ENCODE peak calls at places on chromosome 3, in nine cellular contexts. One of them, this sample, is unnamed.

GRCh38 chr3:31979006-31979697 is 1.9 kb downstream of the OSBPL10 start:
- DNase-seq in heart left ventricle: no peak
- DNase-seq in tibial nerve: no peak
- DNase-seq in GM12878: peak
- DNase-seq in ovary: no peak
- DNase-seq in spleen: no peak
- DNase-seq in body of pancreas: no peak
- DNase-seq in right lobe of liver: no peak
- DNase-seq in esophagus squamous epithelium: no peak
- DNase-seq in this sample: no peak

GRCh38 chr3:43794776-43795175 is 104.0 kb downstream of the ABHD5 start:
- DNase-seq in tibial nerve: no peak
- DNase-seq in right lobe of liver: no peak
- DNase-seq in ovary: no peak
- DNase-seq in esophagus squamous epithelium: no peak
- DNase-seq in heart left ventricle: no peak
- DNase-seq in spleen: no peak
- DNase-seq in body of pancreas: no peak
- DNase-seq in GM12878: no peak
- DNase-seq in this sample: no peak

GRCh38 chr3:132222868-132223538 is 94.2 kb upstream of the ACP3 start:
- DNase-seq in esophagus squamous epithelium: no peak
- DNase-seq in tibial nerve: no peak
- DNase-seq in heart left ventricle: no peak
- DNase-seq in right lobe of liver: no peak
- DNase-seq in spleen: no peak
- DNase-seq in GM12878: no peak
- DNase-seq in ovary: no peak
- DNase-seq in body of pancreas: no peak
- DNase-seq in this sample: no peak

GRCh38 chr3:192494176-192494575 is 233.2 kb downstream of the FGF12 start:
- DNase-seq in tibial nerve: no peak
- DNase-seq in ovary: no peak
- DNase-seq in heart left ventricle: no peak
- DNase-seq in esophagus squamous epithelium: no peak
- DNase-seq in right lobe of liver: no peak
- DNase-seq in spleen: no peak
- DNase-seq in GM12878: no peak
- DNase-seq in body of pancreas: peak
- DNase-seq in this sample: no peak

GRCh38 chr3:138409171-138409570 is 25.2 kb upstream of the ESYT3 start:
- DNase-seq in GM12878: no peak
- DNase-seq in spleen: no peak
- DNase-seq in ovary: no peak
- DNase-seq in tibial nerve: no peak
- DNase-seq in heart left ventricle: no peak
- DNase-seq in body of pancreas: no peak
- DNase-seq in right lobe of liver: no peak
- DNase-seq in esophagus squamous epithelium: no peak
- DNase-seq in this sample: no peak

GRCh38 chr3:194496217-194496881 is 9.5 kb upstream of the ATP13A3 start:
- DNase-seq in tibial nerve: no peak
- DNase-seq in esophagus squamous epithelium: no peak
- DNase-seq in heart left ventricle: no peak
- DNase-seq in right lobe of liver: no peak
- DNase-seq in GM12878: no peak
- DNase-seq in body of pancreas: no peak
- DNase-seq in spleen: no peak
- DNase-seq in ovary: no peak
- DNase-seq in this sample: no peak

GRCh38 chr3:42507252-42507651 is 4.8 kb downstream of the VIPR1 start:
- DNase-seq in right lobe of liver: peak
- DNase-seq in ovary: no peak
- DNase-seq in GM12878: no peak
- DNase-seq in esophagus squamous epithelium: no peak
- DNase-seq in heart left ventricle: no peak
- DNase-seq in tibial nerve: no peak
- DNase-seq in body of pancreas: peak
- DNase-seq in spleen: peak
- DNase-seq in this sample: peak

GRCh38 chr3:195240171-195240701 is 30.7 kb downstream of the XXYLT1 start:
- DNase-seq in tibial nerve: no peak
- DNase-seq in esophagus squamous epithelium: no peak
- DNase-seq in right lobe of liver: no peak
- DNase-seq in ovary: peak
- DNase-seq in body of pancreas: peak
- DNase-seq in heart left ventricle: peak
- DNase-seq in GM12878: no peak
- DNase-seq in spleen: no peak
- DNase-seq in this sample: no peak

GRCh38 chr3:61684386-61684785 is 123.0 kb downstream of the PTPRG start:
- DNase-seq in ovary: no peak
- DNase-seq in spleen: no peak
- DNase-seq in tibial nerve: peak
- DNase-seq in esophagus squamous epithelium: no peak
- DNase-seq in right lobe of liver: no peak
- DNase-seq in heart left ventricle: no peak
- DNase-seq in GM12878: no peak
- DNase-seq in body of pancreas: no peak
- DNase-seq in this sample: no peak

GRCh38 chr3:11642455-11643162 is 1.1 kb downstream of the VGLL4 start:
- DNase-seq in right lobe of liver: peak
- DNase-seq in tibial nerve: peak
- DNase-seq in heart left ventricle: peak
- DNase-seq in GM12878: peak
- DNase-seq in esophagus squamous epithelium: no peak
- DNase-seq in body of pancreas: peak
- DNase-seq in spleen: peak
- DNase-seq in ovary: peak
- DNase-seq in this sample: peak
- TF ChIP-seq POLR2A in right lobe of liver: peak
- TF ChIP-seq POLR2A in tibial nerve: peak
- TF ChIP-seq POLR2A in heart left ventricle: peak
- TF ChIP-seq POLR2A in GM12878: peak
- TF ChIP-seq POLR2A in esophagus squamous epithelium: no peak
- TF ChIP-seq POLR2A in body of pancreas: peak
- TF ChIP-seq POLR2A in spleen: no peak
- TF ChIP-seq POLR2A in ovary: peak
- TF ChIP-seq POLR2A in this sample: peak

GRCh38 chr3:71276531-71276930 is 307.0 kb downstream of the FOXP1 start:
- DNase-seq in esophagus squamous epithelium: no peak
- DNase-seq in ovary: no peak
- DNase-seq in heart left ventricle: no peak
- DNase-seq in GM12878: no peak
- DNase-seq in right lobe of liver: no peak
- DNase-seq in tibial nerve: no peak
- DNase-seq in body of pancreas: no peak
- DNase-seq in spleen: no peak
- DNase-seq in this sample: no peak
- H3K27ac ChIP-seq in esophagus squamous epithelium: no peak
- H3K27ac ChIP-seq in ovary: no peak
- H3K27ac ChIP-seq in heart left ventricle: no peak
- H3K27ac ChIP-seq in GM12878: no peak
- H3K27ac ChIP-seq in right lobe of liver: no peak
- H3K27ac ChIP-seq in tibial nerve: no peak
- H3K27ac ChIP-seq in body of pancreas: no peak
- H3K27ac ChIP-seq in spleen: no peak
- H3K27ac ChIP-seq in this sample: no peak

DNA sequence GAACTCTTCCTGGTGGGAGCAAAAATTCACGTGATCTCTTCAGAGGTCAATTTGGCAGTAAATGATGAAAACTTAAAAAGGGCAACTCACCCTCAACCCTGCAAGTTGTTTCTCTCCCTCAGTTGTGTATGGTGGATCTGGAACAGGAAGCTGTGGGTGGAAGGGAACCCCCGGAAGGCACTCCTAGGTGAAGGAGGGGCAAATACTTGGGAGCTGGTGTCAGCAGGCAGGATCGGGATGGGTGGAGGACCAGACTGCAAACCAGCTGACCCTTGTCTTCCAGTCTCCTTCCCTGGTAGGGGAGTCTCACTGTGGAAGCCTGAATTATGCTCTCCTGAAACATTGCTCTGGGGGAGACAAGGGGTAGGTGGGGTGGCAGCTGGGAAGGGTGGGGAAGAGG is 33.5 kb downstream of the PRR23E start:
- DNase-seq in body of pancreas: no peak
- DNase-seq in tibial nerve: no peak
- DNase-seq in ovary: no peak
- DNase-seq in esophagus squamous epithelium: no peak
- DNase-seq in GM12878: no peak
- DNase-seq in spleen: no peak
- DNase-seq in heart left ventricle: no peak
- DNase-seq in right lobe of liver: no peak
- DNase-seq in this sample: no peak
- TF ChIP-seq POLR2A in body of pancreas: no peak
- TF ChIP-seq POLR2A in tibial nerve: no peak
- TF ChIP-seq POLR2A in ovary: no peak
- TF ChIP-seq POLR2A in esophagus squamous epithelium: no peak
- TF ChIP-seq POLR2A in GM12878: no peak
- TF ChIP-seq POLR2A in spleen: no peak
- TF ChIP-seq POLR2A in heart left ventricle: no peak
- TF ChIP-seq POLR2A in right lobe of liver: no peak
- TF ChIP-seq POLR2A in this sample: no peak

GRCh38 chr3:181330821-181331563 is 341.5 kb upstream of the DNAJC19 start:
- DNase-seq in esophagus squamous epithelium: no peak
- DNase-seq in spleen: no peak
- DNase-seq in body of pancreas: no peak
- DNase-seq in ovary: no peak
- DNase-seq in tibial nerve: no peak
- DNase-seq in heart left ventricle: no peak
- DNase-seq in GM12878: no peak
- DNase-seq in right lobe of liver: no peak
- DNase-seq in this sample: no peak
- H3K27ac ChIP-seq in esophagus squamous epithelium: no peak
- H3K27ac ChIP-seq in spleen: no peak
- H3K27ac ChIP-seq in body of pancreas: no peak
- H3K27ac ChIP-seq in ovary: no peak
- H3K27ac ChIP-seq in tibial nerve: no peak
- H3K27ac ChIP-seq in heart left ventricle: no peak
- H3K27ac ChIP-seq in GM12878: no peak
- H3K27ac ChIP-seq in right lobe of liver: no peak
- H3K27ac ChIP-seq in this sample: no peak

GRCh38 chr3:187745201-187746058 is at the start of gene BCL6:
- DNase-seq in right lobe of liver: peak
- DNase-seq in ovary: peak
- DNase-seq in heart left ventricle: peak
- DNase-seq in GM12878: no peak
- DNase-seq in spleen: peak
- DNase-seq in body of pancreas: peak
- DNase-seq in tibial nerve: peak
- DNase-seq in esophagus squamous epithelium: peak
- DNase-seq in this sample: peak

GRCh38 chr3:187748050-187748481 is 2.8 kb upstream of the BCL6 start:
- DNase-seq in esophagus squamous epithelium: peak
- DNase-seq in spleen: peak
- DNase-seq in ovary: peak
- DNase-seq in tibial nerve: peak
- DNase-seq in body of pancreas: peak
- DNase-seq in heart left ventricle: peak
- DNase-seq in GM12878: no peak
- DNase-seq in right lobe of liver: peak
- DNase-seq in this sample: peak

GRCh38 chr3:187747506-187747905 is 2.2 kb upstream of the BCL6 start:
- DNase-seq in tibial nerve: no peak
- DNase-seq in esophagus squamous epithelium: no peak
- DNase-seq in GM12878: no peak
- DNase-seq in spleen: no peak
- DNase-seq in heart left ventricle: no peak
- DNase-seq in right lobe of liver: no peak
- DNase-seq in ovary: no peak
- DNase-seq in body of pancreas: no peak
- DNase-seq in this sample: no peak

GRCh38 chr3:187746059-187746453 is 788 bp upstream of the BCL6 start:
- DNase-seq in ovary: no peak
- DNase-seq in tibial nerve: no peak
- DNase-seq in GM12878: no peak
- DNase-seq in spleen: no peak
- DNase-seq in right lobe of liver: no peak
- DNase-seq in heart left ventricle: no peak
- DNase-seq in body of pancreas: no peak
- DNase-seq in esophagus squamous epithelium: no peak
- DNase-seq in this sample: no peak

GRCh38 chr3:187746479-187747335 is 1.4 kb upstream of the BCL6 start:
- DNase-seq in spleen: no peak
- DNase-seq in tibial nerve: no peak
- DNase-seq in heart left ventricle: no peak
- DNase-seq in ovary: peak
- DNase-seq in GM12878: no peak
- DNase-seq in esophagus squamous epithelium: no peak
- DNase-seq in body of pancreas: peak
- DNase-seq in right lobe of liver: no peak
- DNase-seq in this sample: no peak
- TF ChIP-seq POLR2A in spleen: no peak
- TF ChIP-seq POLR2A in tibial nerve: no peak
- TF ChIP-seq POLR2A in heart left ventricle: no peak
- TF ChIP-seq POLR2A in ovary: no peak
- TF ChIP-seq POLR2A in GM12878: no peak
- TF ChIP-seq POLR2A in esophagus squamous epithelium: no peak
- TF ChIP-seq POLR2A in body of pancreas: no peak
- TF ChIP-seq POLR2A in right lobe of liver: no peak
- TF ChIP-seq POLR2A in this sample: no peak